ENCODE peak calls at places on chromosomes 7 and 10, in five cellular contexts. One of them, this sample, is unnamed.
A peak's percentile ranks its signal among the peaks of the same experiment; 100 is the strongest.

GRCh38 chr10:107814865-107815487 is 650.5 kb upstream of the SORCS1 start:
- DNase-seq in upper lobe of right lung: no peak
- DNase-seq in adipocyte: peak; percentile 41
- DNase-seq in GM23248: peak; percentile 82
- DNase-seq in cardiac muscle cell: peak; percentile 58
- DNase-seq in this sample: no peak

GRCh38 chr7:101882595-101883564 is 65.5 kb downstream of the CUX1 start:
- DNase-seq in upper lobe of right lung: peak; percentile 78
- DNase-seq in cardiac muscle cell: peak; percentile 100
- DNase-seq in GM23248: peak; percentile 100
- DNase-seq in adipocyte: peak; percentile 99
- DNase-seq in this sample: no peak

GRCh38 chr10:119306514-119306951 is 99.2 kb downstream of the GRK5 start:
- DNase-seq in adipocyte: no peak
- DNase-seq in GM23248: peak; percentile 19
- DNase-seq in upper lobe of right lung: no peak
- DNase-seq in cardiac muscle cell: no peak
- DNase-seq in this sample: peak; percentile 79

GRCh38 chr10:102188298-102188940 is 36.2 kb downstream of the NOLC1 start:
- DNase-seq in GM23248: no peak
- DNase-seq in upper lobe of right lung: no peak
- DNase-seq in cardiac muscle cell: no peak
- DNase-seq in adipocyte: no peak
- DNase-seq in this sample: no peak

GRCh38 chr7:74488518-74488917 is 34.8 kb downstream of the GTF2IRD1 start:
- DNase-seq in adipocyte: no peak
- DNase-seq in GM23248: no peak
- DNase-seq in upper lobe of right lung: no peak
- DNase-seq in cardiac muscle cell: no peak
- DNase-seq in this sample: no peak

GRCh38 chr10:117053548-117053947 is 48.6 kb upstream of the SHTN1 start:
- DNase-seq in GM23248: peak; percentile 1
- DNase-seq in upper lobe of right lung: no peak
- DNase-seq in adipocyte: no peak
- DNase-seq in cardiac muscle cell: no peak
- DNase-seq in this sample: no peak

GRCh38 chr10:101489355-101489754 is 98.7 kb downstream of the POLL start:
- DNase-seq in GM23248: peak; percentile 1
- DNase-seq in cardiac muscle cell: peak; percentile 12
- DNase-seq in upper lobe of right lung: no peak
- DNase-seq in adipocyte: peak; percentile 65
- DNase-seq in this sample: no peak

GRCh38 chr7:101119876-101120275 is 7.0 kb upstream of the SERPINE1 start:
- DNase-seq in adipocyte: no peak
- DNase-seq in upper lobe of right lung: no peak
- DNase-seq in GM23248: peak; percentile 31
- DNase-seq in cardiac muscle cell: peak; percentile 57
- DNase-seq in this sample: no peak

GRCh38 chr10:97138174-97138573 is 47.6 kb downstream of the SLIT1 start:
- DNase-seq in adipocyte: no peak
- DNase-seq in GM23248: no peak
- DNase-seq in cardiac muscle cell: no peak
- DNase-seq in upper lobe of right lung: no peak
- DNase-seq in this sample: no peak

GRCh38 chr7:27151341-27151944 is 940 bp downstream of the HOXA3 start:
- DNase-seq in upper lobe of right lung: peak; percentile 64
- DNase-seq in GM23248: peak; percentile 58
- DNase-seq in cardiac muscle cell: no peak
- DNase-seq in adipocyte: no peak
- DNase-seq in this sample: no peak

GRCh38 chr7:27150568-27151340 is 1.6 kb downstream of the HOXA3 start:
- DNase-seq in GM23248: peak; percentile 95
- DNase-seq in cardiac muscle cell: peak; percentile 69
- DNase-seq in upper lobe of right lung: peak; percentile 86
- DNase-seq in adipocyte: peak; percentile 83
- DNase-seq in this sample: peak; percentile 43

GRCh38 chr7:27153526-27153925 is 1.1 kb upstream of the HOXA3 start:
- DNase-seq in GM23248: no peak
- DNase-seq in upper lobe of right lung: no peak
- DNase-seq in cardiac muscle cell: no peak
- DNase-seq in adipocyte: no peak
- DNase-seq in this sample: no peak

GRCh38 chr7:27152816-27153486 is 568 bp upstream of the HOXA3 start:
- DNase-seq in upper lobe of right lung: no peak
- DNase-seq in GM23248: no peak
- DNase-seq in adipocyte: no peak
- DNase-seq in cardiac muscle cell: no peak
- DNase-seq in this sample: no peak

DNA sequence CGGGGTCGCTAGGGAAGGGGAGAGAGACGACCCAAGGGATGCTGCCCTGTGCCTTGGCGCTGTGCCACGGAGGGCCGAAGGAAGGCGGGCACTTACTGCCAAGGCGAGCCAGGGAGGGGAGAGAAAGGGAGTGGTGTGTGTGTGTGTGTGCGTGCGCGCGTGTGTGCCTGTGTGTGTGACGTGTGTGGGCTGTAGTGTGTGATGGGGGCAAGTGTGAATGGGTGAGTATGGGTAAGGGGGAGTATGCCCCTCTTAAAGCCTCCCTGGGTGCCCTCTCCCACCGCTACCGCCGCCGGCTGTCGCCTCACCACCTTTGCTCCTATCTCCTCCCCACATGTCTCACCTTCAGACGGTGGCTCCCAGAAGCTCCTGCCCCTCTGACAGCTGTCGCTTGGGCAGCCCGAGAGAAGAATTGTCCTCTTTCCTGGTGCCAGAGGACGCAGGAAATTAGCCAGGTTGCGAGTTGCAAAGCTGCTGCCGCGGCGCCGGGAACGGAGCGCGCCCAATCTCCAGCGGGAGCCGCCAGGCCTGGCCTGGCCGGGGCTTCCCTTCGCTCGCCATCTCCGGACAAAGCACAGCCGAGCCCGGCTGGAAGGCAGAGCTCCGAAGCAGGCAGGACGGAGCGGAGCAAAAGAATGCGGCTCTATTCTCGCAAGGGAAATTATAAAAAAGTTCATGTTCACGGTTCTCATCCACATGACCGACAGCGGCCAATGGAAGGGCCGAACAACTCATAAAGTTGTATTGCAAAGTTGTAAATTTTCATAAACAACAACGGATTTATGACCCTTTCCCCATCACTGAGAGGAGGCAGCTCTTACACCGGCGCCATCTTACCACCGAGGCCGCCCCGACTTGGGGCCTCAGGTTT is at the start of gene HOXA3:
- DNase-seq in upper lobe of right lung: peak; percentile 69
- DNase-seq in cardiac muscle cell: no peak
- DNase-seq in GM23248: peak; percentile 89
- DNase-seq in adipocyte: peak; percentile 18
- DNase-seq in this sample: no peak
- H3K4me1 ChIP-seq in upper lobe of right lung: peaks cover 32% of the 10 kb centered on the region
- H3K4me1 ChIP-seq in cardiac muscle cell: no peaks in the 10 kb centered on the region
- H3K4me1 ChIP-seq in GM23248: peaks cover 37% of the 10 kb centered on the region
- H3K4me1 ChIP-seq in adipocyte: peaks cover 48% of the 10 kb centered on the region
- H3K4me1 ChIP-seq in this sample: peaks cover 46% of the 10 kb centered on the region

DNA sequence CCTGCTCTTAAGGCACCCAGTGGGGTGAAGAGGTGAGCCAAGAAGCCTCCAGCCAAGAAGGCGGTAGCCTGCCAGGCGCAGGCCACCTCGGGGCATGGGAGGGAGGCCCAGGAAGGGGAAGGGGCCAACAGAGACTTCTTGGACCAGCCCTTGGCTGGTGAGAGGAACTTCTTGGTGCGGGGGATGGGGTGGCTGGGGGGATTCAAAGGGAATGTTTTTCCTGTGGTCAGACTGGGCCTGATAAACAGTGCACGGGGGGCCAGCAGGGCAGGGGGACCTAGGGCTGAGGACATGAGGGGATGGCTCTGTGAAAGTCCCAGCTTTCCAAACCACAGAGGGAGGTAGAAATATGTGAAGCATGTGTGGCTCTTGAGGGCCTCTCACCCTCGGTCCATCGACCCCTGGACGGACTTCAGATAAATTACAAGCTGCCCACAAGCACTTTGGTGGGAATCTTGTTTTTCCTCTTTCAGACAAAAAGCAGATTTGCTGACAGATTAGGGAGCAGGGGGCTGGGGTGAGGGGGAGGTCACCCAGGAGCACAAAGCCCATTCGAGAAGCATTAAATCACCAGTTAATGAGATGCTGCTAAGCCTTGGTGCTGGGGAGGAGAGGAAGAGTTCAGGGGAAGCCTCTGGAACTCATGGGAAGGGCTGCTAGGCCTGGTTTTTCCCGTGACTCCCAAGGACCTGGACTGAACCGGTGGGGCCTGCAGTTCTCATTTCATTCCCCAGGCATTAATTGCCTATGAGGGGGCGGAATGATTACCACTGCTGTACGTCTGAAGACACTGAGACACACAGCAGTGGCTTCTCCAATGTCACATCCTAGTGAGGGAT is 11.3 kb downstream of the CRYGN start:
- DNase-seq in cardiac muscle cell: peak; percentile 98
- DNase-seq in adipocyte: peak; percentile 68
- DNase-seq in GM23248: peak; percentile 66
- DNase-seq in upper lobe of right lung: no peak
- DNase-seq in this sample: no peak
- H3K4me3 ChIP-seq in cardiac muscle cell: no peak overlapping the region
- H3K4me3 ChIP-seq in adipocyte: no peak overlapping the region
- H3K4me3 ChIP-seq in GM23248: no peak overlapping the region
- H3K4me3 ChIP-seq in upper lobe of right lung: no peak overlapping the region
- H3K4me3 ChIP-seq in this sample: no peak overlapping the region

GRCh38 chr10:124291009-124291671 is 127.6 kb downstream of the OAT start:
- DNase-seq in upper lobe of right lung: peak; percentile 84
- DNase-seq in cardiac muscle cell: peak; percentile 38
- DNase-seq in GM23248: no peak
- DNase-seq in adipocyte: peak; percentile 49
- DNase-seq in this sample: no peak

GRCh38 chr10:124293641-124294449 is 124.9 kb downstream of the OAT start:
- DNase-seq in adipocyte: no peak
- DNase-seq in cardiac muscle cell: no peak
- DNase-seq in upper lobe of right lung: peak; percentile 53
- DNase-seq in GM23248: no peak
- DNase-seq in this sample: no peak

GRCh38 chr10:124294811-124295770 is 123.6 kb downstream of the OAT start:
- DNase-seq in GM23248: no peak
- DNase-seq in adipocyte: no peak
- DNase-seq in upper lobe of right lung: peak; percentile 45
- DNase-seq in cardiac muscle cell: no peak
- DNase-seq in this sample: no peak

GRCh38 chr10:124290095-124290795 is 128.5 kb downstream of the OAT start:
- DNase-seq in adipocyte: peak; percentile 33
- DNase-seq in GM23248: no peak
- DNase-seq in cardiac muscle cell: peak; percentile 61
- DNase-seq in upper lobe of right lung: peak; percentile 56
- DNase-seq in this sample: no peak

DNA sequence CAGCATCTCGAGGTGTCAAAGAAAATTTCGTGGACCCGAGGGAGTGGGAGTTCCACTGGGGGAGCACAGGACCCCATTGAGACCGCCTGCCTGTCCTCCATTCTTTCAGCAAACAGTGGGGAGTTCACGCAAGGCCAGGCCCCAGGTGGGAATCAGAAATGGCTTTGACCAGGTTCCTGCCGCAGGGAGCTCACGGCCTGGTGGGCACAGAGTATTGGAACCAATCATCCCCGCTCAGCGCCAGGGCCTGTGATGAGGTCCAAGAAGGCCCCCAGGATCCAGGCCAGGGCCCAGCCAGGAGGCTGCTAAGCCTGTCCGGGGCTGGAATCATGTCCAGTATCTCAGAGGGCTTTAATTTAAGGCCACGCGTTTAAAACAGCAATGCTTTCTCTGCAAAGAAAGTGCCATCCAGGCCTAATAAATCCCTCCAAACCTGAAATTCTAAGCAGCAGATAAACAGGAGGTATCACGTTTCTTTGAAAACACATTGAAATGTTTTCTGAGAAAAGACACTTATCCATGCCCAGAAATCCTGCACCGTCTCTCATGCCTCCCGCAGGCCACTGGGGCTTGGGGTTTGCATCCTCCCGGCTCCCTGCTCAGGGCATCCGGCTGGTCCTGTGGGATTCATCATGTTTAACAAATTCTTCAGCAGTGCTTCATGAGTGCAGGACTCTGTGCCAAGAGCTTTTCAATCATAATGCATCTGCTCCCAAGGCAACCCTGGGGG is 125.6 kb downstream of the OAT start:
- DNase-seq in adipocyte: peak; percentile 44
- DNase-seq in cardiac muscle cell: no peak
- DNase-seq in GM23248: no peak
- DNase-seq in upper lobe of right lung: peak; percentile 20
- DNase-seq in this sample: no peak
- H3K4me1 ChIP-seq in adipocyte: no peaks in the 10 kb centered on the region
- H3K4me1 ChIP-seq in cardiac muscle cell: no peaks in the 10 kb centered on the region
- H3K4me1 ChIP-seq in GM23248: no peaks in the 10 kb centered on the region
- H3K4me1 ChIP-seq in upper lobe of right lung: no peaks in the 10 kb centered on the region
- H3K4me1 ChIP-seq in this sample: no peaks in the 10 kb centered on the region

DNA sequence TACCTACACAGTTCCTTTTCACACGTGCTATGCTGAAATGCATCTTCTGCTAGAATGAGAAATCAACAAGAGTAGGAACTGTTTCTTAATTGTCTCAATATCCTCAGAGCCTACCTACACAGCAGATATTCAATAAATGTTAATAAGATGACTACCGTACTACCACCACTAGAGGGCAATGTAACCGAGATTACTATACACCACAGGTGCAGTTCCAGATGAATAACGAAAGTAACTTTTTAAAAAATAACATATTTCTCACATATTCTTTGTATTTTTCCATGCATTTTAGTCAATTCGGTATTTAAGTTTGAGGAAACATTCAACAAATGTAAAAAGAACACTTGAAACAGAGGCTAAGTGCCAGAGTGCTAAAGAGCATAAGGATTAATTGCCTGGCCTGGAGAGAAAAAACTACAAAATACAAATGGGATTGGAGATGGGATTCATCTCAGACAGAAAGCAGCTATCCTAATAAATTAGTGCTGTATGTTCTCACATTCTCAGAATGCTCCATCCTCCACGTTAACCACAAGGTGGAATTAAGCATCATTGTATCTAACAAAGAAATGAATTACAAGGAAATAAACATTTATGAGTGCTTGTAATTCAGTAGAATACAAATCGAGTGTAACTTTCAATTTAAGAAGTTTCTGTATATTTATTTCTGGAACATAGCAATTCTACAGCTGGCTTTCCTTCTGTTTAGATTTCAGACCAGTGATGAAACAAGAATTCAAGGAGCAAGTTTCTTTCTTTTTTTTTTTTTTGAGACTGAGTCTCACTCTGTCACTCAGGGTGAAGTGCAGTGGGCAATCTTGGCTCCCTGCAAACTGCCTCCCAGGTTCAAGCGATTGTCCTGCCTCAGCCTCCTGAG is 20.3 kb upstream of the HECTD2 start:
- DNase-seq in adipocyte: peak; percentile 93
- DNase-seq in GM23248: peak; percentile 81
- DNase-seq in upper lobe of right lung: no peak
- DNase-seq in cardiac muscle cell: peak; percentile 72
- DNase-seq in this sample: no peak
- H3K4me3 ChIP-seq in adipocyte: no peak overlapping the region
- H3K4me3 ChIP-seq in GM23248: no peak overlapping the region
- H3K4me3 ChIP-seq in upper lobe of right lung: no peak overlapping the region
- H3K4me3 ChIP-seq in cardiac muscle cell: no peak overlapping the region
- H3K4me3 ChIP-seq in this sample: no peak overlapping the region

This sample was measured in effector memory CD4-positive, alpha-beta T cell.